ENCODE peak calls at places on chromosomes 16 and 17, in four cellular contexts. K is HL-60, P is HCT116, O is GM23338. X is an unnamed sample. For H3K27me3, the result is how much of the 10 kb centered on the place peaks cover.

GRCh38 chr16:72986011-72986410 is 61.9 kb downstream of the ZFHX3 start:
- DNase-seq in K (no peak), P (no peak), O (no peak), X (no peak)

GRCh38 chr16:31141489-31142108 is 6.1 kb upstream of the PRSS8 start:
- DNase-seq in K (no peak), P (no peak), O (no peak), X (no peak)

GRCh38 chr17:82942166-82943130 is 102.6 kb upstream of the ZNF750 start:
- DNase-seq in K (no peak), P (no peak), O (no peak), X (peak)

GRCh38 chr17:8502100-8502499 is 66.4 kb downstream of the NDEL1 start:
- DNase-seq in K (no peak), P (no peak), O (no peak), X (no peak)

GRCh38 chr17:72683506-72684404 is 408.7 kb downstream of the SLC39A11 start:
- DNase-seq in K (no peak), P (peak), O (no peak), X (peak)

GRCh38 chr16:14302031-14302398 is 230.9 kb downstream of the MRTFB start:
- DNase-seq in K (no peak), P (no peak), O (peak), X (no peak)

GRCh38 chr16:8846401-8846932 is 22.3 kb downstream of the CARHSP1 start:
- DNase-seq in K (no peak), P (no peak), O (no peak), X (no peak)

GRCh38 chr17:45261577-45262515 is at the start of gene SPATA32:
- DNase-seq in K (no peak), P (no peak), O (peak), X (no peak)

GRCh38 chr17:81512984-81513668 is 527 bp upstream of the ACTG1 start:
- DNase-seq in K (no peak), P (no peak), O (peak), X (peak)

GRCh38 chr16:73228649-73229048 is 180.7 kb upstream of the ZFHX3 start:
- DNase-seq in K (no peak), P (no peak), O (no peak), X (no peak)

GRCh38 chr17:79137791-79138190 is 63.2 kb downstream of the ENGASE start:
- DNase-seq in K (no peak), P (no peak), O (no peak), X (no peak)

GRCh38 chr16:14278749-14279148 is 207.6 kb downstream of the MRTFB start:
- DNase-seq in K (no peak), P (no peak), O (no peak), X (no peak)

GRCh38 chr16:11386791-11387546 is 41.7 kb downstream of the RMI2 start:
- DNase-seq in K (no peak), P (no peak), O (peak), X (no peak)

GRCh38 chr16:87351320-87351698 is 32.3 kb downstream of the FBXO31 start:
- DNase-seq in K (no peak), P (no peak), O (no peak), X (no peak)

GRCh38 chr17:41717408-41718286 is 5.5 kb downstream of the GAST start:
- DNase-seq in K (no peak), P (no peak), O (no peak), X (peak)
- TF ChIP-seq POLR2AphosphoS5 in K (no peak), P (no peak), O (no peak), X (no peak)

GRCh38 chr17:27559506-27559931 is 71.5 kb upstream of the LGALS9 start:
- DNase-seq in K (no peak), P (no peak), O (no peak), X (no peak)
- TF ChIP-seq CTCF in K (no peak), P (no peak), O (no peak), X (no peak)

GRCh38 chr17:42675984-42676423 is 790 bp downstream of the PLEKHH3 start:
- DNase-seq in K (no peak), P (no peak), O (peak), X (peak)

GRCh38 chr17:42673266-42673884 is 3.4 kb downstream of the PLEKHH3 start:
- DNase-seq in K (no peak), P (no peak), O (no peak), X (no peak)

GRCh38 chr17:42675348-42675983 is 1.3 kb downstream of the PLEKHH3 start:
- DNase-seq in K (no peak), P (no peak), O (peak), X (no peak)

GRCh38 chr17:42673885-42674754 is 2.7 kb downstream of the PLEKHH3 start:
- DNase-seq in K (no peak), P (no peak), O (peak), X (no peak)

DNA sequence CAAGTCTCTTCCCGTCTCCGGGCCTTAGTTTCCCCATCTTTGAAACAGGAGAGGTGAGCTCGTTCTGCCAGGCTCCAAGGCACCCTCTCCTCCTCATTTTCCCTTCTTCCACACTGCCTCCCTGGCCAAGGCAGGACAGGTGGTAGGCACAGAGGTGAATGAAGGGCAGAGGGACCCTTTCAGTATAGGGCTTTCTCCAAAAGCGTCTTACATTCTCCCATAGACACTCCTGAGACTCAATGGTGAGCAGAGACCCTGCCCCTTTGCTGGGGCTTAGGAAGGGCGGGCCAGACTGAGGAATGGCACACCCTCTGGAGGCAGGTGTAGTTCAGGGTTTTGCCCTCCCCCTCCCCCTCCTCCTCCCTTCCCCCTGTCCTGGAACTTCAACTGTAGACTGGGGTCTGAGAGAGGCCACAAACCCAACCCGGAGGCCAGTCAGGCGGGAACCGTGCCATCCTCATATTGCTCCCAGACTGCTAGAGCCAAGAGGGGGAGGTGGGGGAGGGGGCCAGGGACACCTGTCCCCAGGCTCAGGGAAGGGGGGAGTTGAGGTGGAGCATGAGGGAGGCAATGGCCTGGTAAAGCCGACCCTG is 1.9 kb downstream of the PLEKHH3 start:
- DNase-seq in K (no peak), P (no peak), O (peak), X (no peak)
- H3K27me3 ChIP-seq in K (half or more), P (under half), O (half or more), X (under half)

GRCh38 chr16:50585331-50585776 is 37.2 kb downstream of the NKD1 start:
- DNase-seq in K (no peak), P (no peak), O (no peak), X (peak)
- TF ChIP-seq POLR2AphosphoS5 in K (no peak), P (no peak), O (no peak), X (no peak)

X was measured in breast epithelium.